ENCODE peak calls at places on chromosomes 3 and 15, in seven cellular contexts. H, A, N, K, M, C and I are unnamed samples.

GRCh38 chr15:40281057-40281850 is 1.6 kb downstream of the ANKRD63 start:
- DNase-seq in H (no peak), A (no peak), N (no peak), K (no peak), M (no peak), C (no peak), I (no peak)

GRCh38 chr3:66401578-66402382 is 99.0 kb downstream of the LRIG1 start:
- DNase-seq in H (no peak), A (no peak), N (no peak), K (no peak), M (no peak), C (no peak), I (peak)

GRCh38 chr3:13598201-13598600 is 49.3 kb downstream of the FBLN2 start:
- DNase-seq in H (no peak), A (no peak), N (no peak), K (no peak), M (no peak), C (no peak), I (peak)

GRCh38 chr3:56370991-56371775 is 97.1 kb downstream of the ERC2 start:
- DNase-seq in H (no peak), A (no peak), N (no peak), K (no peak), M (no peak), C (no peak), I (no peak)

GRCh38 chr15:25933456-25934158 is 70.5 kb upstream of the ATP10A start:
- DNase-seq in H (peak), A (no peak), N (no peak), K (peak), M (no peak), C (peak), I (peak)

GRCh38 chr3:187743195-187744141 is 1.8 kb downstream of the BCL6 start:
- DNase-seq in H (peak), A (peak), N (no peak), K (peak), M (no peak), C (no peak), I (peak)

GRCh38 chr3:183038221-183038620 is 57.9 kb upstream of the DCUN1D1 start:
- DNase-seq in H (no peak), A (no peak), N (no peak), K (no peak), M (no peak), C (no peak), I (no peak)

GRCh38 chr3:136022518-136023263 is 57.2 kb downstream of the PPP2R3A start:
- DNase-seq in H (no peak), A (no peak), N (no peak), K (no peak), M (no peak), C (no peak), I (no peak)

GRCh38 chr15:25251700-25252390 is 187.0 kb downstream of the UBE3A start:
- DNase-seq in H (peak), A (peak), N (peak), K (peak), M (no peak), C (no peak), I (peak)

GRCh38 chr15:81126887-81127286 is 7.2 kb upstream of the CFAP161 start:
- DNase-seq in H (no peak), A (no peak), N (no peak), K (peak), M (no peak), C (no peak), I (no peak)

GRCh38 chr3:140499114-140499757 is 178.6 kb upstream of the TRIM42 start:
- DNase-seq in H (no peak), A (no peak), N (no peak), K (no peak), M (no peak), C (no peak), I (no peak)

GRCh38 chr3:112814256-112814655 is 32.4 kb downstream of the CD200R1L start:
- DNase-seq in H (no peak), A (no peak), N (no peak), K (no peak), M (peak), C (no peak), I (no peak)

GRCh38 chr3:186248850-186249249 is 113.2 kb downstream of the DGKG start:
- DNase-seq in H (no peak), A (no peak), N (no peak), K (no peak), M (no peak), C (no peak), I (no peak)

GRCh38 chr15:89845305-89845893 is 30.7 kb upstream of the ANPEP start:
- DNase-seq in H (no peak), A (no peak), N (no peak), K (no peak), M (peak), C (no peak), I (no peak)

GRCh38 chr3:183226333-183226732 is 26.7 kb upstream of the B3GNT5 start:
- DNase-seq in H (no peak), A (no peak), N (no peak), K (no peak), M (no peak), C (no peak), I (no peak)

GRCh38 chr15:90030376-90030775 is 29.3 kb downstream of the ZNF710 start:
- DNase-seq in H (no peak), A (no peak), N (no peak), K (peak), M (no peak), C (no peak), I (peak)

GRCh38 chr3:99520511-99520910 is 117.9 kb upstream of the COL8A1 start:
- DNase-seq in H (no peak), A (no peak), N (no peak), K (no peak), M (no peak), C (no peak), I (no peak)

GRCh38 chr15:56978898-56979662 is 60.6 kb downstream of the TCF12 start:
- DNase-seq in H (no peak), A (no peak), N (no peak), K (no peak), M (no peak), C (no peak), I (no peak)

GRCh38 chr15:51750942-51751686 is at the start of gene TMOD2:
- DNase-seq in H (peak), A (no peak), N (peak), K (peak), M (no peak), C (no peak), I (peak)

GRCh38 chr15:31100738-31101137 is 787 bp downstream of the TRPM1 start:
- DNase-seq in H (no peak), A (no peak), N (no peak), K (no peak), M (no peak), C (no peak), I (no peak)

GRCh38 chr3:185423178-185423577 is 60.2 kb downstream of the MAP3K13 start:
- DNase-seq in H (no peak), A (no peak), N (peak), K (peak), M (no peak), C (no peak), I (no peak)

GRCh38 chr3:29694783-29695182 is 413.9 kb downstream of the RBMS3 start:
- DNase-seq in H (no peak), A (no peak), N (no peak), K (no peak), M (peak), C (no peak), I (no peak)

GRCh38 chr3:37961622-37962455 is 28.7 kb upstream of the VILL start:
- DNase-seq in H (no peak), A (no peak), N (no peak), K (no peak), M (no peak), C (peak), I (no peak)

GRCh38 chr3:37229291-37229690 is 54.9 kb upstream of the LRRFIP2 start:
- DNase-seq in H (no peak), A (no peak), N (no peak), K (no peak), M (no peak), C (no peak), I (no peak)

GRCh38 chr3:177602601-177603136 is 405.4 kb upstream of the TBL1XR1 start:
- DNase-seq in H (no peak), A (no peak), N (no peak), K (no peak), M (no peak), C (no peak), I (no peak)

GRCh38 chr3:98903099-98903498 is 1.6 kb upstream of the DCBLD2 start:
- DNase-seq in H (no peak), A (no peak), N (no peak), K (no peak), M (peak), C (no peak), I (no peak)

GRCh38 chr3:38834717-38835116 is 18.7 kb upstream of the SCN10A start:
- DNase-seq in H (no peak), A (no peak), N (no peak), K (no peak), M (no peak), C (no peak), I (no peak)

GRCh38 chr15:72116680-72117447 is 1.1 kb downstream of the MYO9A start:
- DNase-seq in H (no peak), A (no peak), N (no peak), K (no peak), M (no peak), C (peak), I (no peak)

GRCh38 chr3:160373655-160374054 is 25.4 kb downstream of the IFT80 start:
- DNase-seq in H (no peak), A (no peak), N (no peak), K (no peak), M (no peak), C (no peak), I (no peak)

GRCh38 chr3:10015476-10015904 is 10.7 kb upstream of the FANCD2 start:
- DNase-seq in H (peak), A (peak), N (no peak), K (peak), M (no peak), C (no peak), I (no peak)

GRCh38 chr3:16181361-16181760 is 6.9 kb downstream of the GALNT15 start:
- DNase-seq in H (no peak), A (peak), N (no peak), K (peak), M (no peak), C (no peak), I (no peak)
- TF ChIP-seq POLR2AphosphoS5 in H (peak), A (peak), N (no peak), K (no peak), M (no peak), C (no peak), I (no peak)

DNA sequence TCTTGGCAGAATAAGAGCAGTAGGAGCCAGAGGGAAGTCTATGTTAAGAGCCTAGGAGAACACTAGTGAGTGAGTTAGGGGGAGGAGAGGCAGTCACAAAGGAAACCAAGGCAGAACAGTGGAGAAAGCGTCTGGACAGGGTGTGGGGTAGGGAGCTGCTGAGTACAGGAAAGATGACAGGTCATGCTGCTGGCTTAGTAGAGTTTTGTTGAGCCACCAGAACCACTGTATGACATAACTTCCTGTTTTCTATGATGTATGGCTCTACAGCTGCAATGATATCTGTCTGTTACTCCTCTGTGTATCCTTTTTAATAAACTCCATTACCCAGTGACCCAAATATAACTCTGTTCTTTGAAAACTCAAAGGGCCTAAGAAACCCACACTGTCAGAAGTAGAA is 10.6 kb upstream of the STT3B start:
- DNase-seq in H (no peak), A (no peak), N (no peak), K (no peak), M (no peak), C (no peak), I (no peak)
- TF ChIP-seq POLR2AphosphoS5 in H (no peak), A (no peak), N (no peak), K (no peak), M (no peak), C (no peak), I (no peak)

GRCh38 chr15:64490598-64491259 is 30.4 kb downstream of the ZNF609 start:
- DNase-seq in H (no peak), A (no peak), N (no peak), K (no peak), M (no peak), C (no peak), I (no peak)
- TF ChIP-seq POLR2AphosphoS5 in H (no peak), A (no peak), N (no peak), K (no peak), M (no peak), C (no peak), I (no peak)

GRCh38 chr3:27869152-27869551 is 147.0 kb upstream of the EOMES start:
- DNase-seq in H (no peak), A (no peak), N (no peak), K (no peak), M (no peak), C (no peak), I (no peak)
- TF ChIP-seq POLR2AphosphoS5 in H (no peak), A (no peak), N (no peak), K (no peak), M (no peak), C (no peak), I (no peak)

GRCh38 chr15:70074380-70074779 is 23.3 kb downstream of the TLE3 start:
- DNase-seq in H (no peak), A (no peak), N (no peak), K (no peak), M (no peak), C (no peak), I (no peak)

GRCh38 chr15:70072479-70072878 is 25.2 kb downstream of the TLE3 start:
- DNase-seq in H (no peak), A (no peak), N (no peak), K (no peak), M (no peak), C (no peak), I (no peak)

GRCh38 chr15:70068783-70069565 is 28.7 kb downstream of the TLE3 start:
- DNase-seq in H (no peak), A (no peak), N (no peak), K (peak), M (no peak), C (no peak), I (no peak)

GRCh38 chr15:70069716-70070115 is 28.0 kb downstream of the TLE3 start:
- DNase-seq in H (no peak), A (no peak), N (no peak), K (no peak), M (no peak), C (no peak), I (no peak)

GRCh38 chr15:70071799-70072198 is 25.9 kb downstream of the TLE3 start:
- DNase-seq in H (no peak), A (no peak), N (no peak), K (no peak), M (no peak), C (no peak), I (peak)
- TF ChIP-seq POLR2AphosphoS5 in H (no peak), A (no peak), N (no peak), K (no peak), M (no peak), C (no peak), I (peak)

DNA sequence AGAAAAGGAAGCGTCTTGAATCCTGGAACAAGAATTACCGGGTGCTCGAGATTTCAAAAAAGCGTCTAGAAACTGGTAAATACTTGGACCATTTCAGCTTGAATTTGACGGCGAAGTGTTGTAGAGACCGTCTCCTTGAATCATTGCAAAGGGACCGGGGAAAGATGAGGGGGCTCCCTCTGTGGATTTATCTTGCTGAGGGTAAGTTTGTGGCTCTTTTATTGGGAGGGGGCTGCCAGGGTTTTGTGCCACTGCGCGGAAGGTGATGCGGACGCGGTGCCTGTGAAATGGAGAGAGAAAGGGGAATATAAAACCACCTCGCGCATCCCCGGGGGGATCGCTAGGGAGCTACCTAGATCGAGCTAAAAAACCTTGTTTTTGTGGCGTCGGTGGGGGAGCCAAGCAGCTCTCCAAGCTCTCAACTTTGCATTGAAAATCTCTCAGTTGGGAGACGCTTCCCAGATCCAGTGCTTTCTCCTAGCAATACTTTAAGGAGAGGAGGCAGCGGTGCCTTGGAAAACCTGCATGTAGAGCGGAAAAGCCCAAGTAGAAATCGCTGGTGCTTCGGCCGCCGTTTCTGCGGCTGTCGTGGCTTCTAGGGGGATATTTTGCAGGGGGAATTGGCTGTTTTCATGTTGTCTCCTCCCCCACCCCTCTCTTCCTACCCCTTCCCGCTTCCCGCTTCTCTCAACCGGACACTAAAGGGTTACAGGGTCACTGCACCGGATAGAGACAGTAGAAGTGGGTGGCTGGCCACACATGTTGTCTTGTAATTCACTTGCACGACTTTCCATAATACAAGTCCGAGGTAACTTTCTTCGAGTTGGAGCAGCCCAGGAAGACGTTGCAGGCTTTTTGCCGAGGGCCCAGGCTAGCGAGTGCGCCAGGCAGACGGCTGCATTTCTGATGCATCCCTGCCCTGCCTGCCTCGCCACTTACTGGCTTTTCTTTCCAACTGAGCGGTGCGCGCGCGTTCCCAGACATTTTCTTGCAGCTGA is 187.6 kb downstream of the NLGN1 start:
- DNase-seq in H (no peak), A (no peak), N (no peak), K (no peak), M (no peak), C (no peak), I (no peak)
- TF ChIP-seq POLR2AphosphoS5 in H (no peak), A (no peak), N (no peak), K (no peak), M (no peak), C (no peak), I (no peak)

GRCh38 chr15:55282284-55282833 is 7.3 kb downstream of the RAB27A start:
- DNase-seq in H (no peak), A (no peak), N (no peak), K (no peak), M (no peak), C (no peak), I (no peak)

GRCh38 chr15:55281517-55282227 is 7.9 kb downstream of the RAB27A start:
- DNase-seq in H (no peak), A (no peak), N (no peak), K (no peak), M (no peak), C (no peak), I (no peak)

GRCh38 chr15:55277715-55278114 is 11.9 kb downstream of the RAB27A start:
- DNase-seq in H (no peak), A (no peak), N (no peak), K (no peak), M (no peak), C (no peak), I (no peak)

GRCh38 chr15:55279100-55279745 is 10.4 kb downstream of the RAB27A start:
- DNase-seq in H (no peak), A (no peak), N (no peak), K (no peak), M (no peak), C (no peak), I (no peak)

GRCh38 chr15:55279746-55280351 is 9.8 kb downstream of the RAB27A start:
- DNase-seq in H (no peak), A (no peak), N (no peak), K (no peak), M (peak), C (no peak), I (no peak)
- TF ChIP-seq POLR2AphosphoS5 in H (no peak), A (no peak), N (peak), K (peak), M (no peak), C (no peak), I (no peak)

DNA sequence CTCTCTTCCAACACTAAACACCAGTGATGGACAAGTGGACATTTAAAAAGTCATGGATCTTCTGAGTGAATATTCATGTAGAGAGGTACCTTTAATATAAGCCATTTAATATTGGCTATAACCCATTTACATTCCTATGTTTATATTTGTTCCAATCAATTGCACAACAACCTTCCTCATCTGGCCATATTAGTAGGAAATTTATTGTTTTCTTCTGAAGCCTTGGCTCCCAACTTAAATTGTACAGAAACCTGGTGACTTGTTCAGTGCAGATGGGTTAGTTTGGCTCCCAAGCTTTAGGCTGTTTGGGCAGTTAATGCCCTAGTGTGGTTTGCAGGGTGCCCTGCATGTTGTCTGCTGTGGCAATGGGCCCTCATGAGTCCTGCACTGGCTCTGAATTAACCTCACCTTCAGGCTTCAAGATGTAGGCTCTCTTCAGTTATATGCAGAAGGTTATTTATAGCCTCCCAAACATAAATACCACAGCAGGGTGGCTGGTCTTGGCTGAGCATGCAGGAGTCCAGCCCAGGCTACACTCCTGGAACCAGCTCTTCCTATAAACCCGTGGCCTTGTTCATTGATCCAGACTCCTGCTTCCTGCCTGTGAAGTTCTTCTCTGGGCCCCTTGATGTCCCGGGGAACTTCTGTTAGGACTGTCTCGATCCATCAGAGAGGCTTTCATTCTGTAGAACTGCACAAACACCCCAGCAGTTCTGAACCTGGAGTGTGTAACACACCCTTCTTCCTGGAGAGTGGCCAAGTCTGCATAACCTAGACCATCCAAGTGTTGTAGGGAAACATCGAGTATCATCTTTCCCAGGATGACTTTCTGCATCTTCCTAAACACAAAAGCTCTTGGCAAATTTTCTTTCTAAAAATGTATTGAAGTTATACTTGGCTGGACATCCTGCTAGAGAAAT is 57.0 kb downstream of the DUT start:
- DNase-seq in H (no peak), A (no peak), N (no peak), K (no peak), M (no peak), C (no peak), I (no peak)
- TF ChIP-seq POLR2AphosphoS5 in H (no peak), A (no peak), N (no peak), K (no peak), M (no peak), C (no peak), I (no peak)